ENCODE peak calls at places on chromosomes 4 and X, in four cellular contexts. One of them, this sample, is unnamed.

GRCh38 chr4:100348472-100348871 is 158.2 kb upstream of the DDIT4L start:
- DNase-seq in T-helper 9 cell: no peak
- DNase-seq in fibroblast of the aortic adventitia: peak
- DNase-seq in T-cell: no peak
- DNase-seq in this sample: no peak

GRCh38 chr4:97720869-97721432 is 422.3 kb downstream of the STPG2 start:
- DNase-seq in fibroblast of the aortic adventitia: peak
- DNase-seq in T-helper 9 cell: no peak
- DNase-seq in T-cell: no peak
- DNase-seq in this sample: peak

GRCh38 chrX:150219374-150220185 is 143.5 kb upstream of the MAMLD1 start:
- DNase-seq in fibroblast of the aortic adventitia: peak
- DNase-seq in T-cell: no peak
- DNase-seq in T-helper 9 cell: no peak
- DNase-seq in this sample: no peak

GRCh38 chrX:154321624-154322023 is 26.0 kb downstream of the TKTL1 start:
- DNase-seq in fibroblast of the aortic adventitia: peak
- DNase-seq in T-helper 9 cell: no peak
- DNase-seq in T-cell: no peak
- DNase-seq in this sample: no peak

GRCh38 chrX:152813211-152813610 is 17.3 kb downstream of the CETN2 start:
- DNase-seq in fibroblast of the aortic adventitia: no peak
- DNase-seq in T-cell: no peak
- DNase-seq in T-helper 9 cell: no peak
- DNase-seq in this sample: no peak

GRCh38 chr4:184748251-184748652 is 14.4 kb upstream of the CENPU start:
- DNase-seq in T-helper 9 cell: no peak
- DNase-seq in fibroblast of the aortic adventitia: peak
- DNase-seq in T-cell: no peak
- DNase-seq in this sample: no peak

GRCh38 chrX:153667281-153667831 is 6.3 kb downstream of the PNCK start:
- DNase-seq in fibroblast of the aortic adventitia: no peak
- DNase-seq in T-cell: no peak
- DNase-seq in T-helper 9 cell: no peak
- DNase-seq in this sample: no peak

GRCh38 chr4:182924497-182924896 is 7.3 kb upstream of the DCTD start:
- DNase-seq in T-helper 9 cell: no peak
- DNase-seq in T-cell: no peak
- DNase-seq in fibroblast of the aortic adventitia: no peak
- DNase-seq in this sample: no peak

GRCh38 chrX:50905334-50905733 is 5.2 kb upstream of the BMP15 start:
- DNase-seq in T-helper 9 cell: no peak
- DNase-seq in fibroblast of the aortic adventitia: no peak
- DNase-seq in T-cell: no peak
- DNase-seq in this sample: no peak

GRCh38 chrX:19625612-19626011 is 110.3 kb upstream of the MAP3K15 start:
- DNase-seq in T-helper 9 cell: peak
- DNase-seq in T-cell: no peak
- DNase-seq in fibroblast of the aortic adventitia: no peak
- DNase-seq in this sample: no peak

GRCh38 chrX:150094996-150095395 is 156.7 kb upstream of the EOLA2 start:
- DNase-seq in T-helper 9 cell: no peak
- DNase-seq in fibroblast of the aortic adventitia: peak
- DNase-seq in T-cell: no peak
- DNase-seq in this sample: no peak

GRCh38 chrX:67749536-67749935 is 205.7 kb downstream of the AR start:
- DNase-seq in fibroblast of the aortic adventitia: no peak
- DNase-seq in T-helper 9 cell: no peak
- DNase-seq in T-cell: no peak
- DNase-seq in this sample: no peak

GRCh38 chr4:129972257-129972656 is 876.3 kb downstream of the C4orf33 start:
- DNase-seq in fibroblast of the aortic adventitia: no peak
- DNase-seq in T-cell: no peak
- DNase-seq in T-helper 9 cell: no peak
- DNase-seq in this sample: peak

GRCh38 chr4:1855334-1856070 is 454 bp downstream of the LETM1 start:
- DNase-seq in T-helper 9 cell: peak
- DNase-seq in T-cell: no peak
- DNase-seq in fibroblast of the aortic adventitia: no peak
- DNase-seq in this sample: no peak

GRCh38 chr4:158914178-158914577 is 145.4 kb downstream of the FNIP2 start:
- DNase-seq in T-cell: no peak
- DNase-seq in fibroblast of the aortic adventitia: peak
- DNase-seq in T-helper 9 cell: no peak
- DNase-seq in this sample: no peak

GRCh38 chr4:88054909-88055308 is 47.5 kb downstream of the PKD2 start:
- DNase-seq in T-helper 9 cell: no peak
- DNase-seq in T-cell: no peak
- DNase-seq in fibroblast of the aortic adventitia: peak
- DNase-seq in this sample: no peak

GRCh38 chr4:79650217-79650616 is 242.2 kb upstream of the GK2 start:
- DNase-seq in T-cell: no peak
- DNase-seq in T-helper 9 cell: no peak
- DNase-seq in fibroblast of the aortic adventitia: no peak
- DNase-seq in this sample: no peak